ENCODE peak calls at places on chromosomes 1 and 21, in eight cellular contexts. One of them, this sample, is unnamed.
A peak's percentile ranks its signal among the peaks of the same experiment; 100 is the strongest.

GRCh38 chr21:35615325-35615724 is 445.0 kb downstream of the SETD4 start:
- DNase-seq in MG63: no peak
- DNase-seq in stomach: no peak
- DNase-seq in HL-60: no peak
- DNase-seq in astrocyte: no peak
- DNase-seq in testis: no peak
- DNase-seq in Caco-2: no peak
- DNase-seq in PC-3: no peak
- DNase-seq in this sample: no peak

GRCh38 chr1:59193443-59194093 is 103.3 kb upstream of the FGGY start:
- DNase-seq in MG63: no peak
- DNase-seq in stomach: no peak
- DNase-seq in HL-60: no peak
- DNase-seq in astrocyte: no peak
- DNase-seq in testis: no peak
- DNase-seq in Caco-2: peak; percentile 38
- DNase-seq in PC-3: no peak
- DNase-seq in this sample: no peak

GRCh38 chr1:119773711-119774241 is 5.1 kb upstream of the HMGCS2 start:
- DNase-seq in MG63: no peak
- DNase-seq in stomach: no peak
- DNase-seq in HL-60: no peak
- DNase-seq in astrocyte: peak; percentile 27
- DNase-seq in testis: no peak
- DNase-seq in Caco-2: no peak
- DNase-seq in PC-3: peak; percentile 21
- DNase-seq in this sample: peak; percentile 78

GRCh38 chr1:24635195-24635843 is 7.8 kb upstream of the SRRM1 start:
- DNase-seq in MG63: no peak
- DNase-seq in stomach: no peak
- DNase-seq in HL-60: peak; percentile 37
- DNase-seq in astrocyte: peak; percentile 61
- DNase-seq in testis: no peak
- DNase-seq in Caco-2: no peak
- DNase-seq in PC-3: peak; percentile 85
- DNase-seq in this sample: peak; percentile 85

GRCh38 chr1:193265716-193266115 is 79.3 kb upstream of the B3GALT2 start:
- DNase-seq in MG63: no peak
- DNase-seq in stomach: no peak
- DNase-seq in HL-60: no peak
- DNase-seq in astrocyte: no peak
- DNase-seq in testis: no peak
- DNase-seq in Caco-2: no peak
- DNase-seq in PC-3: no peak
- DNase-seq in this sample: no peak

GRCh38 chr1:45820797-45821196 is 17.4 kb downstream of the MAST2 start:
- DNase-seq in MG63: no peak
- DNase-seq in stomach: no peak
- DNase-seq in HL-60: peak; percentile 57
- DNase-seq in astrocyte: no peak
- DNase-seq in testis: no peak
- DNase-seq in Caco-2: no peak
- DNase-seq in PC-3: no peak
- DNase-seq in this sample: peak; percentile 51

GRCh38 chr21:37531402-37532042 is 164.9 kb downstream of the DYRK1A start:
- DNase-seq in MG63: peak; percentile 5
- DNase-seq in stomach: peak; percentile 63
- DNase-seq in HL-60: no peak
- DNase-seq in astrocyte: no peak
- DNase-seq in testis: no peak
- DNase-seq in Caco-2: no peak
- DNase-seq in PC-3: peak; percentile 33
- DNase-seq in this sample: no peak

GRCh38 chr1:20726932-20727745 is 5.4 kb downstream of the SH2D5 start:
- DNase-seq in MG63: no peak
- DNase-seq in stomach: peak; percentile 20
- DNase-seq in HL-60: no peak
- DNase-seq in astrocyte: no peak
- DNase-seq in testis: peak; percentile 4
- DNase-seq in Caco-2: no peak
- DNase-seq in PC-3: no peak
- DNase-seq in this sample: no peak

GRCh38 chr1:159985456-159985855 is 31.4 kb upstream of the SLAMF9 start:
- DNase-seq in MG63: no peak
- DNase-seq in stomach: no peak
- DNase-seq in HL-60: no peak
- DNase-seq in astrocyte: no peak
- DNase-seq in testis: no peak
- DNase-seq in Caco-2: no peak
- DNase-seq in PC-3: no peak
- DNase-seq in this sample: no peak

GRCh38 chr1:75587692-75588091 is 23.2 kb downstream of the SLC44A5 start:
- DNase-seq in MG63: no peak
- DNase-seq in stomach: no peak
- DNase-seq in HL-60: no peak
- DNase-seq in astrocyte: no peak
- DNase-seq in testis: no peak
- DNase-seq in Caco-2: no peak
- DNase-seq in PC-3: no peak
- DNase-seq in this sample: no peak

GRCh38 chr1:116256875-116257823 is 115.9 kb upstream of the ATP1A1 start:
- DNase-seq in MG63: no peak
- DNase-seq in stomach: peak; percentile 64
- DNase-seq in HL-60: no peak
- DNase-seq in astrocyte: no peak
- DNase-seq in testis: no peak
- DNase-seq in Caco-2: no peak
- DNase-seq in PC-3: no peak
- DNase-seq in this sample: no peak

GRCh38 chr1:167474191-167474641 is 44.1 kb downstream of the CD247 start:
- DNase-seq in MG63: no peak
- DNase-seq in stomach: no peak
- DNase-seq in HL-60: no peak
- DNase-seq in astrocyte: no peak
- DNase-seq in testis: no peak
- DNase-seq in Caco-2: no peak
- DNase-seq in PC-3: no peak
- DNase-seq in this sample: no peak

DNA sequence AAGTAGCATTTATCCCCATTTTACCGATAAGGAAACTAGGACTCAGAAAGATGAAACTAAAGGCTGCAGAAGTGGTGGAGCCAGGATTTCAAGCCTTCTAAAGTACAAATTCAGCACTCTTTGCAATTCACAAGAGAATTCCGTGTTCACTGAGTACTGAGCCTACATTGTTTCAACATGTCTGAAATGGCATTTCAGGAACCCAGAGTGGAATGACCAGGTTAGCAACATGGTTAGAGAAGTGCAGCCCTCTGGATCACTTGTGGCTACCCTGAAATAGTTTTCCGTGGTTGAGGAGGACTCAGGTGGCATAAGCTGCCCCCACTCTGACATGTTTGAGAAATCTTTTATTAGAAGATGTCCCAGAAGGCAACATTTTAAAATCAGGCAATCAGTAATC is 6.6 kb downstream of the MYCL start:
- DNase-seq in MG63: no peak
- DNase-seq in stomach: no peak
- DNase-seq in HL-60: no peak
- DNase-seq in astrocyte: no peak
- DNase-seq in testis: no peak
- DNase-seq in Caco-2: no peak
- DNase-seq in PC-3: no peak
- DNase-seq in this sample: no peak
- H3K4me3 ChIP-seq in MG63: no peak overlapping the region
- H3K4me3 ChIP-seq in stomach: no peak overlapping the region
- H3K4me3 ChIP-seq in HL-60: no peak overlapping the region
- H3K4me3 ChIP-seq in astrocyte: no peak overlapping the region
- H3K4me3 ChIP-seq in testis: no peak overlapping the region
- H3K4me3 ChIP-seq in Caco-2: no peak overlapping the region
- H3K4me3 ChIP-seq in PC-3: no peak overlapping the region
- H3K4me3 ChIP-seq in this sample: no peak overlapping the region

DNA sequence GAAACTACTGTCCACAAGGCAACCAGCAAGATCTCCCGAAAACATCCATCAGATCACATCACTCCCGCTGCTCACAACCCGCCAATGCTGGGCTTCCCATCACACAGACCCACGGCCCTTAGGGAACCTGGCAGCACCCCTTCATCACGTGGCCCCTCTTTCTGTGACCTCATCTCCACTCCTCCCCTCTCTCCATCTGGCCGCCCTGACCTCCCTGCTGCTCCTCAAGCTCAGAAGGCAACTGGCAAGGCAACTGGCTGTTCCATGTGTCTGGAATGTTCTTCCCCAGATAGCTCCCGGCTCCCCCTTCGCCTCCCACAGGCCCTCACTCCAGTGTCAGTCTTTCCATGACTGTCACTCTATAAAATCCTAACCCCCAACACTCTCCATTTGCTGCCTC is 113.0 kb upstream of the ERG start:
- DNase-seq in MG63: no peak
- DNase-seq in stomach: no peak
- DNase-seq in HL-60: no peak
- DNase-seq in astrocyte: no peak
- DNase-seq in testis: no peak
- DNase-seq in Caco-2: no peak
- DNase-seq in PC-3: no peak
- DNase-seq in this sample: no peak
- H3K27me3 ChIP-seq in MG63: no peaks in the 10 kb centered on the region
- H3K27me3 ChIP-seq in stomach: peaks cover 12% of the 10 kb centered on the region
- H3K27me3 ChIP-seq in HL-60: no peaks in the 10 kb centered on the region
- H3K27me3 ChIP-seq in astrocyte: peaks cover 21% of the 10 kb centered on the region
- H3K27me3 ChIP-seq in testis: no peaks in the 10 kb centered on the region
- H3K27me3 ChIP-seq in Caco-2: no peaks in the 10 kb centered on the region
- H3K27me3 ChIP-seq in PC-3: peaks cover 91% of the 10 kb centered on the region
- H3K27me3 ChIP-seq in this sample: no peaks in the 10 kb centered on the region

GRCh38 chr1:89711140-89711778 is 78.3 kb downstream of the LRRC8C start:
- DNase-seq in MG63: no peak
- DNase-seq in stomach: no peak
- DNase-seq in HL-60: no peak
- DNase-seq in astrocyte: no peak
- DNase-seq in testis: no peak
- DNase-seq in Caco-2: no peak
- DNase-seq in PC-3: no peak
- DNase-seq in this sample: no peak

GRCh38 chr1:89705901-89706699 is 73.2 kb downstream of the LRRC8C start:
- DNase-seq in MG63: no peak
- DNase-seq in stomach: no peak
- DNase-seq in HL-60: no peak
- DNase-seq in astrocyte: no peak
- DNase-seq in testis: no peak
- DNase-seq in Caco-2: no peak
- DNase-seq in PC-3: no peak
- DNase-seq in this sample: no peak

GRCh38 chr1:89710498-89711139 is 77.7 kb downstream of the LRRC8C start:
- DNase-seq in MG63: no peak
- DNase-seq in stomach: no peak
- DNase-seq in HL-60: no peak
- DNase-seq in astrocyte: no peak
- DNase-seq in testis: no peak
- DNase-seq in Caco-2: no peak
- DNase-seq in PC-3: no peak
- DNase-seq in this sample: no peak

GRCh38 chr1:89706700-89707012 is 73.7 kb downstream of the LRRC8C start:
- DNase-seq in MG63: no peak
- DNase-seq in stomach: no peak
- DNase-seq in HL-60: peak; percentile 67
- DNase-seq in astrocyte: no peak
- DNase-seq in testis: no peak
- DNase-seq in Caco-2: no peak
- DNase-seq in PC-3: no peak
- DNase-seq in this sample: no peak

DNA sequence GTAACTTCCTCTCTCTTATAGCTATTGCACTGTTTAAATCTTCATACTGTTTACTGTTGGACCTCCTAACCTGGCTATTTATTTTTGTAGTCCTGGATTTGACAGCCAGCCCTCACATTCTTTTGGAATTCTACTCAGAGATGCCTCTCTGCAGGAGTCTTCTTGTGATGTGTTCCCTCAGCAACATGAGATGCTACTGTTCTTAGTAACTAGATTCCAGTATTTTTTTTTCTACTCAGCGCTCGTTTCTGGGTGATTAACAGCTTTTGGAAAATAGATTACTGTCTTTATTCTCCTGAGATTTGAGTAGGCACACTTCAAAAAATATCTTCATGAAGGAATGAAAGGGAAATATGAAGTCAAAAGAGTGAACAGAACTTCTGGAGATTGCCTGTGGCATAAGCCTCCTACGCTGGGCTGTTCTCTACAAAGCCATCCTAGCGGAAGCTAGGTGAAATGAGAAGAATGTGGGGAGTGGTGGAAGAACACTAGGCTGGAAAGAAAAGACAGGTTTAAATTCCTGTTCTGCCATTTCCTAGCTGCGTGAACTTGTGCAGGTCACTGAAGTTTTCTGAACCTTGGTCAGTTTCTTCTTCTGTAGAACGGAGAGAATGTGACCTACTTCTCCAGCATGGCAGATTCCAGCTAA is 75.9 kb downstream of the LRRC8C start:
- DNase-seq in MG63: no peak
- DNase-seq in stomach: no peak
- DNase-seq in HL-60: no peak
- DNase-seq in astrocyte: peak; percentile 43
- DNase-seq in testis: no peak
- DNase-seq in Caco-2: no peak
- DNase-seq in PC-3: no peak
- DNase-seq in this sample: no peak
- H3K4me3 ChIP-seq in MG63: no peak overlapping the region
- H3K4me3 ChIP-seq in stomach: no peak overlapping the region
- H3K4me3 ChIP-seq in HL-60: no peak overlapping the region
- H3K4me3 ChIP-seq in astrocyte: peak overlapping the region; percentile 7
- H3K4me3 ChIP-seq in testis: no peak overlapping the region
- H3K4me3 ChIP-seq in Caco-2: no peak overlapping the region
- H3K4me3 ChIP-seq in PC-3: no peak overlapping the region
- H3K4me3 ChIP-seq in this sample: no peak overlapping the region

GRCh38 chr21:15947707-15948106 is 217.9 kb downstream of the USP25 start:
- DNase-seq in MG63: no peak
- DNase-seq in stomach: no peak
- DNase-seq in HL-60: no peak
- DNase-seq in astrocyte: no peak
- DNase-seq in testis: no peak
- DNase-seq in Caco-2: no peak
- DNase-seq in PC-3: no peak
- DNase-seq in this sample: peak; percentile 2
- H3K27me3 ChIP-seq in MG63: no peaks in the 10 kb centered on the region
- H3K27me3 ChIP-seq in stomach: no peaks in the 10 kb centered on the region
- H3K27me3 ChIP-seq in HL-60: peaks cover 5% of the 10 kb centered on the region
- H3K27me3 ChIP-seq in astrocyte: no peaks in the 10 kb centered on the region
- H3K27me3 ChIP-seq in testis: no peaks in the 10 kb centered on the region
- H3K27me3 ChIP-seq in Caco-2: no peaks in the 10 kb centered on the region
- H3K27me3 ChIP-seq in PC-3: peaks cover 15% of the 10 kb centered on the region
- H3K27me3 ChIP-seq in this sample: no peaks in the 10 kb centered on the region

GRCh38 chr1:7070389-7071029 is 285.3 kb downstream of the CAMTA1 start:
- DNase-seq in MG63: peak; percentile 50
- DNase-seq in stomach: peak; percentile 56
- DNase-seq in HL-60: peak; percentile 40
- DNase-seq in astrocyte: peak; percentile 38
- DNase-seq in testis: peak; percentile 84
- DNase-seq in Caco-2: peak; percentile 56
- DNase-seq in PC-3: peak; percentile 72
- DNase-seq in this sample: peak; percentile 83
- H3K4me3 ChIP-seq in MG63: no peak overlapping the region
- H3K4me3 ChIP-seq in stomach: peak overlapping the region; percentile 37
- H3K4me3 ChIP-seq in HL-60: no peak overlapping the region
- H3K4me3 ChIP-seq in astrocyte: peak overlapping the region; percentile 56
- H3K4me3 ChIP-seq in testis: peak overlapping the region; percentile 27
- H3K4me3 ChIP-seq in Caco-2: no peak overlapping the region
- H3K4me3 ChIP-seq in PC-3: no peak overlapping the region
- H3K4me3 ChIP-seq in this sample: peak overlapping the region; percentile 8

GRCh38 chr1:1000357-1001056 is 610 bp upstream of the HES4 start:
- DNase-seq in MG63: peak; percentile 85
- DNase-seq in stomach: peak; percentile 80
- DNase-seq in HL-60: peak; percentile 13
- DNase-seq in astrocyte: peak; percentile 71
- DNase-seq in testis: peak; percentile 70
- DNase-seq in Caco-2: peak; percentile 91
- DNase-seq in PC-3: peak; percentile 90
- DNase-seq in this sample: peak; percentile 91
- H3K27me3 ChIP-seq in MG63: no peaks in the 10 kb centered on the region
- H3K27me3 ChIP-seq in stomach: peaks cover 93% of the 10 kb centered on the region
- H3K27me3 ChIP-seq in HL-60: peaks cover 57% of the 10 kb centered on the region
- H3K27me3 ChIP-seq in astrocyte: no peaks in the 10 kb centered on the region
- H3K27me3 ChIP-seq in testis: no peaks in the 10 kb centered on the region
- H3K27me3 ChIP-seq in Caco-2: no peaks in the 10 kb centered on the region
- H3K27me3 ChIP-seq in PC-3: no peaks in the 10 kb centered on the region
- H3K27me3 ChIP-seq in this sample: peaks cover 37% of the 10 kb centered on the region